ENCODE peak calls at places on chromosomes 13 and 19, in five cellular contexts. D, P, E, K and I are unnamed samples.

GRCh38 chr13:97142452-97142851 is 79.7 kb upstream of the MBNL2 start:
- DNase-seq in D (no peak), E (no peak), P (peak; percentile 70), K (no peak), I (no peak)

GRCh38 chr13:113273856-113274590 is 23.0 kb upstream of the LAMP1 start:
- DNase-seq in E (no peak), D (no peak), P (no peak), K (no peak), I (peak; percentile 73)

GRCh38 chr19:3632739-3633558 is 6.4 kb upstream of the CACTIN start:
- DNase-seq in P (no peak), E (no peak), K (no peak), D (no peak), I (peak; percentile 85)

GRCh38 chr19:29497686-29498436 is 27.9 kb upstream of the VSTM2B start:
- DNase-seq in E (no peak), P (no peak), K (no peak), D (no peak), I (peak; percentile 13)

GRCh38 chr13:83622422-83622784 is 259.9 kb downstream of the SLITRK1 start:
- DNase-seq in P (no peak), E (no peak), K (no peak), D (no peak), I (no peak)

GRCh38 chr19:51422053-51422448 is 4.6 kb upstream of the SIGLEC10 start:
- DNase-seq in P (peak; percentile 88), E (peak; percentile 78), K (peak; percentile 33), D (peak; percentile 87), I (peak; percentile 98)

GRCh38 chr19:16330368-16330801 is 5.8 kb downstream of the KLF2 start:
- DNase-seq in K (no peak), D (no peak), P (peak; percentile 83), E (peak; percentile 90), I (peak; percentile 88)

GRCh38 chr19:954672-955494 is 29.0 kb downstream of the ARID3A start:
- DNase-seq in K (no peak), D (no peak), E (no peak), P (peak; percentile 51), I (peak; percentile 76)

GRCh38 chr19:36152061-36152885 is at the start of gene COX7A1:
- DNase-seq in K (no peak), D (no peak), P (peak; percentile 45), E (no peak), I (peak; percentile 89)